ENCODE peak calls at places on chromosomes 7 and 10, in six cellular contexts. Y is IMR-90, R is A549, O is vagina, U is transverse colon, K is NB4. D is an unnamed sample.

GRCh38 chr7:138195207-138195606 is 118.9 kb downstream of the AKR1D1 start:
- DNase-seq in Y (no peak), R (no peak), O (no peak), U (no peak), K (no peak), D (no peak)

GRCh38 chr10:42979181-42979580 is 97.7 kb upstream of the RET start:
- DNase-seq in Y (no peak), R (no peak), O (no peak), U (no peak), K (peak), D (peak)

GRCh38 chr7:101614939-101615302 is 14.2 kb downstream of the MYL10 start:
- DNase-seq in Y (no peak), R (no peak), O (no peak), U (peak), K (no peak), D (no peak)

GRCh38 chr7:36167403-36168050 is 14.5 kb downstream of the EEPD1 start:
- DNase-seq in Y (no peak), R (no peak), O (no peak), U (no peak), K (no peak), D (no peak)

GRCh38 chr10:64071218-64071617 is 550.0 kb downstream of the REEP3 start:
- DNase-seq in Y (no peak), R (no peak), O (no peak), U (no peak), K (no peak), D (no peak)

GRCh38 chr10:103828587-103829186 is 26.7 kb downstream of the SH3PXD2A start:
- DNase-seq in Y (no peak), R (no peak), O (no peak), U (no peak), K (no peak), D (peak)

GRCh38 chr7:47941136-47941844 is 7.0 kb downstream of the PKD1L1 start:
- DNase-seq in Y (peak), R (no peak), O (peak), U (no peak), K (no peak), D (no peak)

GRCh38 chr10:1214882-1215540 is 158.8 kb downstream of the WDR37 start:
- DNase-seq in Y (no peak), R (no peak), O (no peak), U (no peak), K (no peak), D (no peak)

GRCh38 chr10:129942391-129942790 is 21.7 kb downstream of the EBF3 start:
- DNase-seq in Y (no peak), R (no peak), O (no peak), U (no peak), K (no peak), D (peak)

GRCh38 chr7:54877683-54878082 is 118.7 kb upstream of the SEC61G start:
- DNase-seq in Y (no peak), R (no peak), O (no peak), U (no peak), K (no peak), D (no peak)

GRCh38 chr7:35415411-35415822 is 161.5 kb upstream of the TBX20 start:
- DNase-seq in Y (no peak), R (no peak), O (no peak), U (no peak), K (no peak), D (no peak)

GRCh38 chr7:151885202-151885580 is 8.3 kb upstream of the PRKAG2 start:
- DNase-seq in Y (no peak), R (no peak), O (no peak), U (no peak), K (no peak), D (peak)

DNA sequence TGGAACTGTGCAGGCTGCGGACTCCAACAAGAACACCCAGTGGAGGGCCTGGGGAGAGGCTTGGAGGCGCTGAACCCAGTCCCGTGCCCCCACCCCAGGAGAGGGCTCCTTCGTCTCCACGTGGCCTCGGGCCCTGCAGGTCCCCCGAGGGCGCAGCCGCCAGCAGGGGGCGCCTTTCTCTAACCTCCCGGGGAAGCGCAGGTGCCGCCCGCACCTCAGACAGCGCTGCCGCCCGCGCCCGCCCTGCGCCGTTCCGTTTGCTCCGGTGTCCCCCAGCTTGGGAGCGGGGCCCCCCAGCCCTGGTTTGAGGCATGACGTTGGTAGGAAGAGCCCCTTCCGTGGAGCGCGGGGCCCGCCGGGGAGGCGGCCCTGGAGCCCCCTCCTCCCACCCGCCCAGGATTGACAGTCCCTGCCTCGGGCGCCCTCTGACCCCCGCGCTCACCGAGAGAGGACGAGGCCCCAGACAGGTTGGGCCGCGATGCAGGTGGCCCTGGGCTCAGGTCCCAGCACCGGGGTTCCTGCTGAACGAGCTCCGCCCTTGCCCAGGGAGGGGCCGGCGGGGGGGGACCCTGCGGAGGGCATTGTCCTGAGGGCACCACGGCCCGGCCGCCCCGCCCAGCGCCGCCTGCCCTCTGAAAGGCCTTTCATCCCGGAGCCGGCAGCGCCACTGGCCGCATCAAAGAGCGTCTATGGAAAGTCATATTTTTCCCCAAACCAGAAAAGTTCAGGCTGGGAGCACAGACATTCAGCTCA is 42.9 kb downstream of the FOXL3 start:
- DNase-seq in Y (peak), R (peak), O (no peak), U (peak), K (peak), D (no peak)
- TF ChIP-seq POLR2A in Y (no peak), R (no peak), O (no peak), U (peak), K (no peak), D (no peak)

GRCh38 chr10:118276727-118277126 is 65.4 kb downstream of the FAM204A start:
- DNase-seq in Y (no peak), R (no peak), O (no peak), U (no peak), K (no peak), D (no peak)

GRCh38 chr10:118273662-118274061 is 68.5 kb downstream of the FAM204A start:
- DNase-seq in Y (no peak), R (no peak), O (no peak), U (no peak), K (no peak), D (no peak)

GRCh38 chr10:118278649-118279048 is 63.5 kb downstream of the FAM204A start:
- DNase-seq in Y (no peak), R (no peak), O (no peak), U (no peak), K (no peak), D (no peak)

GRCh38 chr10:118277871-118278270 is 64.3 kb downstream of the FAM204A start:
- DNase-seq in Y (no peak), R (no peak), O (no peak), U (no peak), K (peak), D (no peak)

DNA sequence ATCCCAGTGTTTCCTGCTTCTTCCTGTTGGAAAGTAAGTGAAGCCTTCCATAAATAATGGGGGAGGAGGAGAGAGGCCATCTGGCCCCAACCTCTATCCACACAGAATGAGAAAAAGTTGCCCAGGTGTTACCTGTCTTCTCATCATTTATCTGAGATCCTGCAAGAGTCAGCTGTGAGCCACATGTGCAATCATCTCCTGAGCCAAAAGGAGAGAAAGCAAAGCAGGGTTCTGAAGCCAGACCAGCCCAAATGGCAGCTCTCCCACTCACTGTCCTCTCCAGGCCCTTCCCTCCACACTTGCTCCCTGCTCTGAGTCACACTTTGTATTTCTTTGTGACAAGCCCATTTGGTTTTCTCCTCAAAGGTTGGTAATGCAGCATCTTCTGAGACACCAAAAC is 65.9 kb downstream of the FAM204A start:
- DNase-seq in Y (no peak), R (no peak), O (no peak), U (peak), K (no peak), D (no peak)
- TF ChIP-seq POLR2A in Y (no peak), R (no peak), O (no peak), U (no peak), K (no peak), D (no peak)

DNA sequence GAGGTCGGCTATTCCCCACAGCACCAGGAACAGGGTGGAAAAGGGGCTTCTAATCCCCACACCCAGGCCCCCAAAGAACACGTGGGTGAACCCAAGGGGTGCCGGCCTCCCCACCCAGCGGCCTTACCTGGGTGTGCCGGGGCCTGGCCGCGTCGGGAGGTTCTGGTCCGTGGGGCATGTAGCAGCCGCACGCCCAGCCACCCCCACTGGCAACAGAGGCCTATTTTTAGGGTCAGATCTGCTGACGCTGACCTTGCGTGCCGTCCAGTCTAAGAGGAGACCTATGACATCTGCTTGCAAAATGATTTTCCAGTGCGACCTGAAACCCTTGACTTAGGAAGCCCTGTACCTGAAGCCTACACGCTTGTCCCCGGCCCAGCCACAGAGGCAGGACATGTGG is 38.0 kb upstream of the SAMD8 start:
- DNase-seq in Y (no peak), R (no peak), O (no peak), U (no peak), K (no peak), D (no peak)
- TF ChIP-seq POLR2A in Y (no peak), R (no peak), O (no peak), U (no peak), K (no peak), D (no peak)

GRCh38 chr7:156544919-156545715 is 95.5 kb upstream of the RNF32 start:
- DNase-seq in Y (no peak), R (no peak), O (no peak), U (peak), K (no peak), D (no peak)
- TF ChIP-seq POLR2A in Y (no peak), R (no peak), O (no peak), U (no peak), K (no peak), D (no peak)

DNA sequence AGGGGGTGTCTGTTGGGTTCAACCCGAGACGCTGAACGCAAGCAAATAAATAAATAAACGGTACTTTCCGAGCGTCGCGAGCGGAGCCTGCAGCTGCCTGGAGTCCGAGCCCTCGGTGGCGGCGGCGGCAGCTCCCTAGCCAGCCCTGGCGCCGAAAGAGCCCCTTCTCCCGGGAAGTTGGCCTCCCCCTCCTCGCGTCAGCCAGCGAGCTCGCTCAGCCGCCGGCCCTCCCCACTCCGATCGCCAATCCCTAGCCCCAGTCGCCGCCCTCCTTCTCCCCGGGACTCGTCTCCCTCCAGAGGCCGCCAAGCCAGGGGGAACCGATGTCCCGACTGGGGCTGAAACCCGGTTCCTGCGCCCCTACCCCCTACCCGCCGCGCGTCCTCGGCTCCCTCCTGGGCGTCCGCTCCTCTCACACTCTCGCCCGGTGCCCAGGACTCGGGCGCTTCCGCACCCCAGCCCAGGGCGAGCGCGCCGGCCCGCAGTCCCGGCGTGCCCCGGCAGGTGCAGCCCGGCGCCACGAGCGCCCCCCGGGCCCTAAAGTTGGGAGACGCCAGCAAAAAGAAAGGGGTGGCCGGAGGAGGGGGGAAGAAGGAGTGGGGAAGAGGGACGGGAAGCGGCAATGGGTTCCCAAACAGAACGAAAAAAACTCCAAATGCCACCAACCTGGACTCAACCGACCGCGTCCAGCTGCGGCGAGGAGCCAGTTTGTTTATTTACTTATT is at the start of gene GFRA1:
- DNase-seq in Y (peak), R (peak), O (no peak), U (no peak), K (no peak), D (peak)
- TF ChIP-seq POLR2A in Y (no peak), R (no peak), O (no peak), U (no peak), K (no peak), D (no peak)

GRCh38 chr7:76296743-76297740 is 5.4 kb upstream of the HSPB1 start:
- DNase-seq in Y (peak), R (no peak), O (no peak), U (peak), K (no peak), D (no peak)

GRCh38 chr7:76291346-76292205 is 10.9 kb upstream of the HSPB1 start:
- DNase-seq in Y (peak), R (peak), O (no peak), U (peak), K (peak), D (peak)

GRCh38 chr7:76294344-76295024 is 8.0 kb upstream of the HSPB1 start:
- DNase-seq in Y (peak), R (peak), O (no peak), U (peak), K (peak), D (peak)

GRCh38 chr7:76292206-76292573 is 10.3 kb upstream of the HSPB1 start:
- DNase-seq in Y (no peak), R (no peak), O (no peak), U (no peak), K (peak), D (no peak)

GRCh38 chr7:76293407-76293901 is 9.0 kb upstream of the HSPB1 start:
- DNase-seq in Y (no peak), R (no peak), O (no peak), U (no peak), K (no peak), D (no peak)
- TF ChIP-seq POLR2A in Y (no peak), R (no peak), O (no peak), U (no peak), K (no peak), D (no peak)

D was measured in suprapubic skin.